ENCODE peak calls at places on chromosomes 13 and 19, in seven cellular contexts. Z is stomach, R is Caco-2, Y is ovary, E is fibroblast of pulmonary artery, L is heart left ventricle, V is AG04450. J is an unnamed sample.

GRCh38 chr19:38564981-38565685 is 52.6 kb downstream of the MAP4K1 start:
- DNase-seq in Z (no peak), R (no peak), Y (no peak), E (no peak), L (no peak), V (no peak), J (no peak)

GRCh38 chr13:44272692-44273091 is 100.9 kb upstream of the SERP2 start:
- DNase-seq in Z (no peak), R (no peak), Y (no peak), E (no peak), L (no peak), V (no peak), J (no peak)

GRCh38 chr13:31903072-31903815 is 128.3 kb upstream of the FRY start:
- DNase-seq in Z (no peak), R (no peak), Y (no peak), E (no peak), L (no peak), V (no peak), J (no peak)

GRCh38 chr13:20191902-20192469 is 752 bp downstream of the GJB2 start:
- DNase-seq in Z (peak), R (no peak), Y (no peak), E (no peak), L (no peak), V (no peak), J (peak)

GRCh38 chr13:44331446-44331845 is 42.2 kb upstream of the SERP2 start:
- DNase-seq in Z (no peak), R (no peak), Y (no peak), E (peak), L (no peak), V (no peak), J (no peak)

GRCh38 chr13:113922412-113923118 is 51.3 kb downstream of the C13orf46 start:
- DNase-seq in Z (peak), R (peak), Y (peak), E (no peak), L (no peak), V (no peak), J (no peak)

GRCh38 chr13:63541336-63541735 is 2125.7 kb upstream of the PCDH20 start:
- DNase-seq in Z (no peak), R (no peak), Y (no peak), E (no peak), L (no peak), V (no peak), J (no peak)

GRCh38 chr13:109180905-109181425 is 551.6 kb downstream of the MYO16 start:
- DNase-seq in Z (no peak), R (no peak), Y (no peak), E (peak), L (no peak), V (peak), J (peak)

GRCh38 chr13:39044536-39044935 is 6.3 kb downstream of the NHLRC3 start:
- DNase-seq in Z (no peak), R (no peak), Y (no peak), E (no peak), L (no peak), V (no peak), J (no peak)

GRCh38 chr13:94620286-94620896 is 18.7 kb downstream of the GPR180 start:
- DNase-seq in Z (no peak), R (no peak), Y (no peak), E (peak), L (no peak), V (no peak), J (peak)

GRCh38 chr13:113855012-113855921 is 8.6 kb downstream of the GAS6 start:
- DNase-seq in Z (peak), R (peak), Y (peak), E (no peak), L (peak), V (no peak), J (no peak)

GRCh38 chr13:106104281-106104901 is 431.1 kb downstream of the EFNB2 start:
- DNase-seq in Z (no peak), R (peak), Y (no peak), E (peak), L (no peak), V (peak), J (peak)

GRCh38 chr19:6532244-6532999 is 1.6 kb downstream of the TNFSF9 start:
- DNase-seq in Z (no peak), R (no peak), Y (no peak), E (no peak), L (no peak), V (no peak), J (peak)

GRCh38 chr19:53892301-53892980 is 10.4 kb downstream of the PRKCG start:
- DNase-seq in Z (no peak), R (no peak), Y (no peak), E (no peak), L (no peak), V (no peak), J (no peak)

GRCh38 chr19:33644284-33644836 is 22.6 kb downstream of the CHST8 start:
- DNase-seq in Z (no peak), R (no peak), Y (no peak), E (no peak), L (no peak), V (no peak), J (no peak)

GRCh38 chr13:98978280-98978679 is 416 bp upstream of the DOCK9 start:
- DNase-seq in Z (no peak), R (no peak), Y (no peak), E (peak), L (no peak), V (peak), J (peak)

GRCh38 chr13:113168211-113168610 is 9.8 kb downstream of the PROZ start:
- DNase-seq in Z (no peak), R (no peak), Y (no peak), E (no peak), L (no peak), V (no peak), J (no peak)

GRCh38 chr19:12140545-12141404 is 625 bp upstream of the ZNF20 start:
- DNase-seq in Z (peak), R (peak), Y (peak), E (peak), L (peak), V (peak), J (peak)

GRCh38 chr13:45769072-45769471 is 67.0 kb downstream of the CBY2 start:
- DNase-seq in Z (no peak), R (no peak), Y (no peak), E (no peak), L (no peak), V (no peak), J (no peak)

GRCh38 chr19:44367024-44367423 is 10.5 kb upstream of the ZNF112 start:
- DNase-seq in Z (no peak), R (no peak), Y (no peak), E (peak), L (no peak), V (no peak), J (peak)

GRCh38 chr13:77022341-77022740 is 4.6 kb downstream of the FBXL3 start:
- DNase-seq in Z (no peak), R (no peak), Y (no peak), E (peak), L (no peak), V (no peak), J (peak)

GRCh38 chr19:4388171-4389063 is 11.9 kb downstream of the SH3GL1 start:
- DNase-seq in Z (peak), R (no peak), Y (no peak), E (no peak), L (peak), V (no peak), J (no peak)

DNA sequence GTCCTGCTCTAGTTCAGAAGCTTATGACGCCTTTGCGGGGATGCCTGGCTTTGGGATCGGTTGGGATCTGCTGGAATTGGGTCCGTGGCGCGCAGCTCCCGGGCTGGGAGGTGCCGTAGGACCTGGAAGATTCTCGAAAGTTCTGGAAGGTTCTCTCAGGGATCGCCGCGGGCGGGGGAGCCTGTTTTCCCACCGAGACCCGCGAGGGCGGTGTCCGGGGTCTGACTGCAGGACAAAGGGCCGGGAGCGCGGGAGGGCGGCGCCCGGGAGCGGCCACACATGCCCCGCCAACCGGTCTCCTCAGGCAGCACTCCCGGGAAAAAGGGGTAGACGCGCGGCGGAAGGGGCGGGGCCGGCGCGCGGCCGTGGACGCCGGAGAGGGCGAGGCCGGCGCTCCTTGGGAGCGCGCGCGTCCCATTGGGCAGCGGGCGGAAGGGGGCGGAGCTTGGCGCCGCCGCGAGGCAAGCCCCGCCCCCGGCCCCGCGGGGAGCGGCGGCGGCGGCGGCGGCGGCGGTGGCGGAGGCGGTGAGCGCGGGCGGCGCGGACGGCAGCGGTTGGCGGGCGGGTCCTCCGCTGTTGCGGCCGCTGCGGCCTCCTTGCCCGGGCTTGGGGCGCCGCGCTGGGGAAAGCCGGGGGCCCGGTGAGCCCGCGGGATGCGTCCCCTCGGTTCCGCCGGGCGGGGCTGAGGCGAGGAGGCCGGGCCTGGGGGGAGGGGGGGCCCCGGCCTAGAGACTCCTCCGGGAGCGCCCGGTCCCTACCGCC is 29.0 kb upstream of the NDUFS7 start:
- DNase-seq in Z (peak), R (peak), Y (peak), E (peak), L (peak), V (peak), J (peak)
- TF ChIP-seq CTCF in Z (no peak), R (no peak), Y (peak), E (no peak), L (no peak), V (no peak), J (no peak)

DNA sequence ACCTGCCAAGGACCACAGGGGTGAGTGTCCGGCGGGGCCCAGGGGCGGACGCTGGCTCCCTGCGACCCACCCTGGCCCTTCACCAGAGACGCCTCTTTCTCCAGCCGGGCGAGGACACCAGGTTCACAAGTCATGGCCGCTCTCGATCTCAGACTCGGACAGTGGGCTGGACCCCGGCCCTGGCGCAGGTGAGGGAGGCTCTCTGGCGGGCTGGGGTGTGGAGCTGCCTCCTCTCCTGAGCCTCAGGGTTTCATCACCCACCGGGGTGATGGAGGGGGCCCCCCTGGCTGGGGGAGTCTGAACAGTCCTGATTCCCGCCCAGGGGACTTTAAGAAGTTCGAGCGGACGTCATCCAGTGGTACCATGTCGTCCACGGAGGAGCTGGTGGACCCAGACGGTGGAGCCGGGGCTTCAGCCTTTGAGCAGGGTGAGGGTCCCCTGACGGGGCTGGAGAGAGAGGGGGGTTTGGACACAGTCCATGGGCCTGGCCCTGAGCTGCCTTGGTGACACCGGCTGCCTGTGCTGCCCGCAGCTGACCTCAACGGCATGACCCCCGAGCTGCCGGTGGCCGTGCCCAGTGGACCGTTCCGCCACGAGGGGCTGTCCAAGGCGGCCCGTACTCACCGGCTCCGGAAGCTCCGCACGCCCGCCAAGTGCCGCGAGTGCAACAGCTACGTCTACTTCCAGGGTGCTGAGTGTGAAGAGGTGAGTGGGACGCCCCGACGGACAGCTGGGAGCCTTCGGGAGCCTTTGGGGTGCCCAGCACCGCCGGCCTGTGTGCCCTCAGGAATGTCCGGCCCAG is 13.6 kb downstream of the ARHGAP45 start:
- DNase-seq in Z (no peak), R (no peak), Y (no peak), E (no peak), L (no peak), V (no peak), J (no peak)
- H3K4me3 ChIP-seq in Z (no peak), R (no peak), Y (no peak), E (no peak), L (no peak), V (no peak), J (no peak)

GRCh38 chr13:24148414-24149305 is 11.9 kb upstream of the SPATA13 start:
- DNase-seq in Z (peak), R (peak), Y (no peak), E (peak), L (no peak), V (peak), J (peak)
- TF ChIP-seq CTCF in Z (no peak), R (no peak), Y (no peak), E (peak), L (no peak), V (peak), J (no peak)

GRCh38 chr13:107185889-107186288 is 618.0 kb upstream of the ARGLU1 start:
- DNase-seq in Z (no peak), R (no peak), Y (no peak), E (peak), L (no peak), V (no peak), J (no peak)
- H3K4me3 ChIP-seq in Z (no peak), R (no peak), Y (no peak), E (no peak), L (no peak), V (no peak), J (no peak)

DNA sequence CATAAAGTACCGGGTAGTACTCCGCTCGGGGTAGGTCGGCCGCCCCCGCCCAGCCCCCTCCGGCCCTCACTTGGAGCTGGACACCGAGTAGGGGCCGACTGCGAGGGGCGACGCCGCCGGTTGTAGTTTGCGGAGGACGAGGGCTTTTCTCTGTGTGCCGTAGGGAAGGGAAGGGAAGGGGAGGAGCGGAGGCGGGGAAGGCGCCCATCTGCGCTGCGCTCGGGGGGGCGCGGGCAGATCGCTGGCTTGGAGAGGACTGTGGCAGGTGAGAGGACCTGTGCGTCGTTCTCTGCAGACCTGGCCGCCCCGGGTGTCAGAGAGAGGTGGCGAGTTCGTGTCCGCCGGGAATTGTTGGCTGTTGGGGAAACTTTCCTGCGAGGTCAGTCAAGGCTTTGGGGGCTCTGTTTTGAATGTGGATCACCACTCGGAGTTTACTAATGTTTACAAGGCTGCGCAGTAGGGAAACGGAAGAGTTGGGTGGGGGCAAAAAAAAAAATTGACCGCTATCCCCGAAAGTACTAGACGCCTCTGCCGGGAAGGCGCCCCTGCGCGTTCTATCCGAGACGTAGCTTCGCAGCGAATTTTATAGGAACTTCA is 1.4 kb downstream of the ING1 start:
- DNase-seq in Z (peak), R (peak), Y (peak), E (peak), L (peak), V (no peak), J (peak)
- TF ChIP-seq CTCF in Z (no peak), R (no peak), Y (peak), E (peak), L (no peak), V (no peak), J (no peak)

GRCh38 chr19:55085923-55086715 is 10.4 kb downstream of the EPS8L1 start:
- DNase-seq in Z (no peak), R (no peak), Y (no peak), E (no peak), L (peak), V (no peak), J (no peak)
- H3K4me3 ChIP-seq in Z (peak), R (no peak), Y (peak), E (peak), L (peak), V (peak), J (no peak)

J was measured in epithelial cell of esophagus.